ENCODE peak calls at places on chromosomes 1 and 21, in ten cellular contexts. One of them, this sample, is unnamed.

GRCh38 chr1:64956733-64957441 is 9.5 kb downstream of the JAK1 start:
- DNase-seq in thoracic aorta: no peak
- DNase-seq in ovary: no peak
- DNase-seq in CD4-positive, alpha-beta memory T cell: no peak
- DNase-seq in choroid plexus epithelial cell: peak
- DNase-seq in epithelial cell of esophagus: no peak
- DNase-seq in PC-9: no peak
- DNase-seq in GM23338: no peak
- DNase-seq in cardiac muscle cell: no peak
- DNase-seq in HCT116: no peak
- DNase-seq in this sample: no peak

GRCh38 chr1:170460379-170460778 is 71.6 kb upstream of the GORAB start:
- DNase-seq in CD4-positive, alpha-beta memory T cell: no peak
- DNase-seq in ovary: no peak
- DNase-seq in HCT116: no peak
- DNase-seq in PC-9: no peak
- DNase-seq in GM23338: no peak
- DNase-seq in thoracic aorta: no peak
- DNase-seq in cardiac muscle cell: no peak
- DNase-seq in epithelial cell of esophagus: no peak
- DNase-seq in choroid plexus epithelial cell: peak
- DNase-seq in this sample: no peak

GRCh38 chr1:172727956-172728603 is 69.2 kb downstream of the FASLG start:
- DNase-seq in HCT116: peak
- DNase-seq in CD4-positive, alpha-beta memory T cell: peak
- DNase-seq in epithelial cell of esophagus: peak
- DNase-seq in cardiac muscle cell: no peak
- DNase-seq in choroid plexus epithelial cell: peak
- DNase-seq in PC-9: peak
- DNase-seq in thoracic aorta: no peak
- DNase-seq in ovary: no peak
- DNase-seq in GM23338: peak
- DNase-seq in this sample: no peak

GRCh38 chr1:15410223-15410883 is 665 bp downstream of the EFHD2 start:
- DNase-seq in epithelial cell of esophagus: no peak
- DNase-seq in PC-9: no peak
- DNase-seq in choroid plexus epithelial cell: no peak
- DNase-seq in CD4-positive, alpha-beta memory T cell: peak
- DNase-seq in thoracic aorta: no peak
- DNase-seq in cardiac muscle cell: no peak
- DNase-seq in HCT116: no peak
- DNase-seq in GM23338: no peak
- DNase-seq in ovary: no peak
- DNase-seq in this sample: no peak

GRCh38 chr1:101407505-101408211 is 170.8 kb downstream of the S1PR1 start:
- DNase-seq in epithelial cell of esophagus: no peak
- DNase-seq in HCT116: no peak
- DNase-seq in PC-9: no peak
- DNase-seq in choroid plexus epithelial cell: no peak
- DNase-seq in thoracic aorta: no peak
- DNase-seq in CD4-positive, alpha-beta memory T cell: no peak
- DNase-seq in ovary: no peak
- DNase-seq in GM23338: no peak
- DNase-seq in cardiac muscle cell: no peak
- DNase-seq in this sample: no peak

GRCh38 chr21:33127154-33127893 is 57.4 kb downstream of the OLIG1 start:
- DNase-seq in HCT116: peak
- DNase-seq in epithelial cell of esophagus: peak
- DNase-seq in thoracic aorta: no peak
- DNase-seq in PC-9: no peak
- DNase-seq in ovary: peak
- DNase-seq in CD4-positive, alpha-beta memory T cell: peak
- DNase-seq in choroid plexus epithelial cell: peak
- DNase-seq in cardiac muscle cell: peak
- DNase-seq in GM23338: peak
- DNase-seq in this sample: no peak

GRCh38 chr1:17233675-17234074 is 15.2 kb upstream of the PADI3 start:
- DNase-seq in choroid plexus epithelial cell: peak
- DNase-seq in PC-9: peak
- DNase-seq in HCT116: peak
- DNase-seq in epithelial cell of esophagus: peak
- DNase-seq in thoracic aorta: peak
- DNase-seq in GM23338: no peak
- DNase-seq in ovary: peak
- DNase-seq in cardiac muscle cell: peak
- DNase-seq in CD4-positive, alpha-beta memory T cell: no peak
- DNase-seq in this sample: peak

GRCh38 chr1:44368471-44369151 is 13.6 kb upstream of the ERI3 start:
- DNase-seq in GM23338: peak
- DNase-seq in cardiac muscle cell: peak
- DNase-seq in HCT116: no peak
- DNase-seq in PC-9: no peak
- DNase-seq in epithelial cell of esophagus: no peak
- DNase-seq in ovary: no peak
- DNase-seq in choroid plexus epithelial cell: no peak
- DNase-seq in CD4-positive, alpha-beta memory T cell: no peak
- DNase-seq in thoracic aorta: no peak
- DNase-seq in this sample: no peak

GRCh38 chr1:153404768-153405167 is 11.6 kb upstream of the S100A7A start:
- DNase-seq in choroid plexus epithelial cell: no peak
- DNase-seq in PC-9: no peak
- DNase-seq in cardiac muscle cell: no peak
- DNase-seq in thoracic aorta: no peak
- DNase-seq in epithelial cell of esophagus: no peak
- DNase-seq in ovary: no peak
- DNase-seq in HCT116: peak
- DNase-seq in CD4-positive, alpha-beta memory T cell: peak
- DNase-seq in GM23338: peak
- DNase-seq in this sample: no peak

GRCh38 chr1:199720496-199720895 is 307.0 kb upstream of the NR5A2 start:
- DNase-seq in CD4-positive, alpha-beta memory T cell: no peak
- DNase-seq in PC-9: no peak
- DNase-seq in HCT116: no peak
- DNase-seq in GM23338: no peak
- DNase-seq in thoracic aorta: no peak
- DNase-seq in ovary: no peak
- DNase-seq in cardiac muscle cell: no peak
- DNase-seq in epithelial cell of esophagus: no peak
- DNase-seq in choroid plexus epithelial cell: no peak
- DNase-seq in this sample: no peak

GRCh38 chr1:168567568-168567967 is 8.8 kb upstream of the XCL1 start:
- DNase-seq in ovary: no peak
- DNase-seq in HCT116: no peak
- DNase-seq in thoracic aorta: no peak
- DNase-seq in epithelial cell of esophagus: no peak
- DNase-seq in PC-9: no peak
- DNase-seq in GM23338: no peak
- DNase-seq in cardiac muscle cell: no peak
- DNase-seq in CD4-positive, alpha-beta memory T cell: no peak
- DNase-seq in choroid plexus epithelial cell: no peak
- DNase-seq in this sample: no peak

GRCh38 chr1:235423214-235423652 is 56.0 kb downstream of the TBCE start:
- DNase-seq in ovary: no peak
- DNase-seq in PC-9: no peak
- DNase-seq in cardiac muscle cell: no peak
- DNase-seq in thoracic aorta: no peak
- DNase-seq in choroid plexus epithelial cell: no peak
- DNase-seq in GM23338: peak
- DNase-seq in HCT116: no peak
- DNase-seq in epithelial cell of esophagus: no peak
- DNase-seq in CD4-positive, alpha-beta memory T cell: peak
- DNase-seq in this sample: no peak

GRCh38 chr1:35708179-35708891 is 10.3 kb downstream of the C1orf216 start:
- DNase-seq in GM23338: peak
- DNase-seq in thoracic aorta: no peak
- DNase-seq in ovary: no peak
- DNase-seq in PC-9: no peak
- DNase-seq in HCT116: no peak
- DNase-seq in cardiac muscle cell: peak
- DNase-seq in CD4-positive, alpha-beta memory T cell: no peak
- DNase-seq in epithelial cell of esophagus: no peak
- DNase-seq in choroid plexus epithelial cell: no peak
- DNase-seq in this sample: no peak

GRCh38 chr1:154557248-154557938 is 1.1 kb downstream of the UBE2Q1 start:
- DNase-seq in HCT116: no peak
- DNase-seq in thoracic aorta: no peak
- DNase-seq in GM23338: peak
- DNase-seq in choroid plexus epithelial cell: no peak
- DNase-seq in cardiac muscle cell: no peak
- DNase-seq in epithelial cell of esophagus: no peak
- DNase-seq in ovary: no peak
- DNase-seq in CD4-positive, alpha-beta memory T cell: no peak
- DNase-seq in PC-9: no peak
- DNase-seq in this sample: no peak

GRCh38 chr1:222643603-222643936 is 25.7 kb downstream of the MIA3 start:
- DNase-seq in PC-9: no peak
- DNase-seq in cardiac muscle cell: no peak
- DNase-seq in GM23338: no peak
- DNase-seq in choroid plexus epithelial cell: peak
- DNase-seq in CD4-positive, alpha-beta memory T cell: no peak
- DNase-seq in HCT116: peak
- DNase-seq in ovary: no peak
- DNase-seq in thoracic aorta: no peak
- DNase-seq in epithelial cell of esophagus: no peak
- DNase-seq in this sample: no peak

GRCh38 chr1:183339556-183340167 is 78.5 kb downstream of the NMNAT2 start:
- DNase-seq in epithelial cell of esophagus: no peak
- DNase-seq in choroid plexus epithelial cell: no peak
- DNase-seq in cardiac muscle cell: no peak
- DNase-seq in thoracic aorta: no peak
- DNase-seq in PC-9: no peak
- DNase-seq in ovary: no peak
- DNase-seq in HCT116: no peak
- DNase-seq in GM23338: no peak
- DNase-seq in CD4-positive, alpha-beta memory T cell: no peak
- DNase-seq in this sample: no peak

GRCh38 chr1:230281531-230281930 is 144.6 kb downstream of the PGBD5 start:
- DNase-seq in GM23338: no peak
- DNase-seq in ovary: peak
- DNase-seq in CD4-positive, alpha-beta memory T cell: no peak
- DNase-seq in choroid plexus epithelial cell: no peak
- DNase-seq in HCT116: no peak
- DNase-seq in epithelial cell of esophagus: no peak
- DNase-seq in thoracic aorta: no peak
- DNase-seq in PC-9: no peak
- DNase-seq in cardiac muscle cell: no peak
- DNase-seq in this sample: no peak
- H3K4me3 ChIP-seq in GM23338: no peak
- H3K4me3 ChIP-seq in ovary: no peak
- H3K4me3 ChIP-seq in CD4-positive, alpha-beta memory T cell: no peak
- H3K4me3 ChIP-seq in choroid plexus epithelial cell: no peak
- H3K4me3 ChIP-seq in HCT116: no peak
- H3K4me3 ChIP-seq in epithelial cell of esophagus: no peak
- H3K4me3 ChIP-seq in thoracic aorta: no peak
- H3K4me3 ChIP-seq in PC-9: no peak
- H3K4me3 ChIP-seq in cardiac muscle cell: no peak
- H3K4me3 ChIP-seq in this sample: no peak

GRCh38 chr1:208631057-208631456 is 386.9 kb upstream of the PLXNA2 start:
- DNase-seq in GM23338: no peak
- DNase-seq in ovary: no peak
- DNase-seq in choroid plexus epithelial cell: no peak
- DNase-seq in epithelial cell of esophagus: no peak
- DNase-seq in thoracic aorta: no peak
- DNase-seq in cardiac muscle cell: no peak
- DNase-seq in HCT116: no peak
- DNase-seq in PC-9: no peak
- DNase-seq in CD4-positive, alpha-beta memory T cell: no peak
- DNase-seq in this sample: no peak
- H3K4me3 ChIP-seq in GM23338: no peak
- H3K4me3 ChIP-seq in ovary: no peak
- H3K4me3 ChIP-seq in choroid plexus epithelial cell: no peak
- H3K4me3 ChIP-seq in epithelial cell of esophagus: no peak
- H3K4me3 ChIP-seq in thoracic aorta: no peak
- H3K4me3 ChIP-seq in cardiac muscle cell: no peak
- H3K4me3 ChIP-seq in HCT116: no peak
- H3K4me3 ChIP-seq in PC-9: no peak
- H3K4me3 ChIP-seq in CD4-positive, alpha-beta memory T cell: no peak
- H3K4me3 ChIP-seq in this sample: no peak

DNA sequence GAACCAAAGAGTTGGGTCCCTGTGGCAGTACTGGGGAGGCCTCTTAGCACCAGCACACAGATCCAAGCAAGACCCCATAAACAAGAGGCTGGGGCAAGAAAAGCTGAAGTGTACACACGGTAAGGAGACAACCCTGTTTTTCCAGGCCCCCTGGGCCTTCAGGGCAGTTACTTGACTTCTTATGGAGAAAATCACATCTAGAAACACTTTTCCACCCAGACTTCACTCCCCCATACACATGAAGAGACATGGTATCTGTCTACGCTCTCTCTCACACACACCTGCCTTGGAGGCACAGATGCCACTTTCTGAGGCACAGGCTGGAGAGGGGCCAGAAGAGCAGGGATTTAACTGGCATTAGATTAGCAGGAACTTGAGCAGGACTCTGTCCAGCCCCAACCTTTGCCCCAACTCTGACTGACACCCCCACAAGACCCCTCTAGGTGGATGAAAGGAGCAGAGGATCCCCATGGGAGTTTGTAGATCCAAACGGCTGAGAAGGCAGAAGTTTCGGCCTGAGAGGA is 2.2 kb downstream of the CERS2 start:
- DNase-seq in cardiac muscle cell: no peak
- DNase-seq in choroid plexus epithelial cell: no peak
- DNase-seq in thoracic aorta: no peak
- DNase-seq in HCT116: no peak
- DNase-seq in CD4-positive, alpha-beta memory T cell: no peak
- DNase-seq in GM23338: no peak
- DNase-seq in PC-9: no peak
- DNase-seq in epithelial cell of esophagus: no peak
- DNase-seq in ovary: no peak
- DNase-seq in this sample: no peak
- H3K4me3 ChIP-seq in cardiac muscle cell: peak
- H3K4me3 ChIP-seq in choroid plexus epithelial cell: peak
- H3K4me3 ChIP-seq in thoracic aorta: peak
- H3K4me3 ChIP-seq in HCT116: peak
- H3K4me3 ChIP-seq in CD4-positive, alpha-beta memory T cell: peak
- H3K4me3 ChIP-seq in GM23338: peak
- H3K4me3 ChIP-seq in PC-9: peak
- H3K4me3 ChIP-seq in epithelial cell of esophagus: peak
- H3K4me3 ChIP-seq in ovary: peak
- H3K4me3 ChIP-seq in this sample: peak

DNA sequence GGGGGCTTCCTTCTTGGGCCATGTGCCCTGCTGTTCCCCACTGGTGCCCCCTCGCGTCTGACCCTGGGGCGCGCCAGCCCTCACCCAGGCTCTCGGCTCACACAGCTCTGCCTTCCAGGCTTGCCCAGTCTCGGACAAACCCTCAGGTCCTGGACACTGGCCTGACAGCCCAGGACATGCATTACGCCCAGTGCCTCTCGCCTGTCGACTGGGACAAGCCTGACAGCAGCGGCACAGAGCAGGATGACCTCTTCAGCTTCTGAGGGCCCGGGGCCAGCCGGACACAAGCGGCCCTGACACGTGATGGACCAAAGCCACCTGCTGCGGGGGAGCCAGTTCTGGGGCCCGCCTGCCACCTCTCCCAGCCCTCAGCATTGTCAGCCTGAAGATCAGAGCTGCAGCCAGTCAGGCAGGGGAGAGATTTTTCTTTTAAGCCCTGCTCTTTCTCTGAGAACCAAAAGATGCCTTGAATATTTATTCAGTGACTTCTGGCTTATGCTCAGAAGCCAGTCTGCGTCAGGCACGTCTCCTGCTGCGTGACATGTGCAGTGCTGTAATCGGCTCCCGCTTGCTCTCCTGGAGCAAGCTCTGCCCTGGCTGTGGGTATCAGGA is 23.4 kb downstream of the LDLRAP1 start:
- DNase-seq in CD4-positive, alpha-beta memory T cell: peak
- DNase-seq in cardiac muscle cell: peak
- DNase-seq in PC-9: no peak
- DNase-seq in epithelial cell of esophagus: peak
- DNase-seq in GM23338: peak
- DNase-seq in thoracic aorta: no peak
- DNase-seq in ovary: peak
- DNase-seq in HCT116: no peak
- DNase-seq in choroid plexus epithelial cell: peak
- DNase-seq in this sample: peak
- H3K4me3 ChIP-seq in CD4-positive, alpha-beta memory T cell: no peak
- H3K4me3 ChIP-seq in cardiac muscle cell: no peak
- H3K4me3 ChIP-seq in PC-9: no peak
- H3K4me3 ChIP-seq in epithelial cell of esophagus: no peak
- H3K4me3 ChIP-seq in GM23338: no peak
- H3K4me3 ChIP-seq in thoracic aorta: peak
- H3K4me3 ChIP-seq in ovary: no peak
- H3K4me3 ChIP-seq in HCT116: no peak
- H3K4me3 ChIP-seq in choroid plexus epithelial cell: peak
- H3K4me3 ChIP-seq in this sample: no peak